ENCODE peak calls at places on chromosomes 13 and 19, in four cellular contexts. One of them, this sample, is unnamed.

GRCh38 chr13:23621316-23621645 is 51.1 kb downstream of the TNFRSF19 start:
- DNase-seq in GM23338: no peak
- DNase-seq in kidney: no peak
- DNase-seq in tibial artery: no peak
- DNase-seq in this sample: no peak

GRCh38 chr19:6350688-6351087 is 10.6 kb upstream of the CLPP start:
- DNase-seq in tibial artery: no peak
- DNase-seq in GM23338: no peak
- DNase-seq in kidney: no peak
- DNase-seq in this sample: no peak

GRCh38 chr13:72643339-72643989 is 84.0 kb downstream of the MZT1 start:
- DNase-seq in GM23338: peak; percentile 66
- DNase-seq in kidney: no peak
- DNase-seq in tibial artery: no peak
- DNase-seq in this sample: peak; percentile 66

GRCh38 chr19:3066482-3067049 is 4.3 kb upstream of the TLE5 start:
- DNase-seq in kidney: no peak
- DNase-seq in tibial artery: no peak
- DNase-seq in GM23338: no peak
- DNase-seq in this sample: no peak

GRCh38 chr19:52959613-52960295 is 2.9 kb downstream of the ZNF816 start:
- DNase-seq in GM23338: no peak
- DNase-seq in tibial artery: peak; percentile 58
- DNase-seq in kidney: no peak
- DNase-seq in this sample: no peak

GRCh38 chr19:55066107-55066709 is 3.3 kb upstream of the RDH13 start:
- DNase-seq in kidney: no peak
- DNase-seq in tibial artery: no peak
- DNase-seq in GM23338: peak; percentile 60
- DNase-seq in this sample: no peak

GRCh38 chr19:11423164-11423803 is 4.2 kb upstream of the RGL3 start:
- DNase-seq in GM23338: no peak
- DNase-seq in kidney: peak; percentile 75
- DNase-seq in tibial artery: no peak
- DNase-seq in this sample: no peak

GRCh38 chr19:2547721-2548120 is 71.8 kb downstream of the GADD45B start:
- DNase-seq in GM23338: no peak
- DNase-seq in tibial artery: no peak
- DNase-seq in kidney: peak; percentile 75
- DNase-seq in this sample: no peak

GRCh38 chr13:114019367-114019766 is 45.5 kb upstream of the C13orf46 start:
- DNase-seq in tibial artery: no peak
- DNase-seq in kidney: no peak
- DNase-seq in GM23338: peak; percentile 47
- DNase-seq in this sample: no peak

GRCh38 chr13:59510377-59510776 is 653.4 kb downstream of the DIAPH3 start:
- DNase-seq in tibial artery: no peak
- DNase-seq in kidney: no peak
- DNase-seq in GM23338: no peak
- DNase-seq in this sample: no peak

GRCh38 chr19:33796164-33797100 is at the start of gene KCTD15:
- DNase-seq in tibial artery: no peak
- DNase-seq in GM23338: peak; percentile 64
- DNase-seq in kidney: peak; percentile 86
- DNase-seq in this sample: peak; percentile 75

GRCh38 chr13:29577135-29578051 is 18.1 kb downstream of the SLC7A1 start:
- DNase-seq in GM23338: no peak
- DNase-seq in tibial artery: no peak
- DNase-seq in kidney: no peak
- DNase-seq in this sample: no peak

GRCh38 chr19:58181902-58182576 is 822 bp upstream of the ZNF274 start:
- DNase-seq in tibial artery: no peak
- DNase-seq in kidney: no peak
- DNase-seq in GM23338: peak; percentile 82
- DNase-seq in this sample: peak; percentile 55

GRCh38 chr13:77360032-77360431 is 33.1 kb upstream of the MYCBP2 start:
- DNase-seq in kidney: no peak
- DNase-seq in tibial artery: no peak
- DNase-seq in GM23338: no peak
- DNase-seq in this sample: no peak

GRCh38 chr19:28466107-28467045 is 746.6 kb downstream of the UQCRFS1 start:
- DNase-seq in kidney: no peak
- DNase-seq in tibial artery: no peak
- DNase-seq in GM23338: peak; percentile 78
- DNase-seq in this sample: peak; percentile 67

GRCh38 chr13:27535546-27535945 is 84.8 kb downstream of the LNX2 start:
- DNase-seq in GM23338: no peak
- DNase-seq in tibial artery: no peak
- DNase-seq in kidney: no peak
- DNase-seq in this sample: no peak

GRCh38 chr19:54164369-54165068 is 5.0 kb upstream of the LENG1 start:
- DNase-seq in GM23338: peak; percentile 97
- DNase-seq in kidney: peak; percentile 93
- DNase-seq in tibial artery: no peak
- DNase-seq in this sample: peak; percentile 59

GRCh38 chr19:17504030-17504429 is 7.4 kb upstream of the PGLS start:
- DNase-seq in tibial artery: no peak
- DNase-seq in GM23338: no peak
- DNase-seq in kidney: no peak
- DNase-seq in this sample: no peak

GRCh38 chr13:59413121-59413520 is 750.6 kb downstream of the DIAPH3 start:
- DNase-seq in GM23338: no peak
- DNase-seq in tibial artery: no peak
- DNase-seq in kidney: no peak
- DNase-seq in this sample: peak; percentile 32

GRCh38 chr19:38710928-38711725 is 33.1 kb downstream of the CAPN12 start:
- DNase-seq in tibial artery: no peak
- DNase-seq in kidney: no peak
- DNase-seq in GM23338: no peak
- DNase-seq in this sample: no peak

GRCh38 chr13:36875955-36876354 is 44.1 kb downstream of the SMAD9 start:
- DNase-seq in GM23338: no peak
- DNase-seq in kidney: no peak
- DNase-seq in tibial artery: no peak
- DNase-seq in this sample: no peak

GRCh38 chr19:32165750-32166149 is 179.7 kb upstream of the ZNF507 start:
- DNase-seq in GM23338: no peak
- DNase-seq in kidney: no peak
- DNase-seq in tibial artery: no peak
- DNase-seq in this sample: no peak

GRCh38 chr13:87356314-87356713 is 314.9 kb upstream of the SLITRK5 start:
- DNase-seq in tibial artery: no peak
- DNase-seq in kidney: no peak
- DNase-seq in GM23338: no peak
- DNase-seq in this sample: no peak

GRCh38 chr19:13056052-13056660 is 46.5 kb downstream of the LYL1 start:
- DNase-seq in GM23338: peak; percentile 73
- DNase-seq in tibial artery: peak; percentile 90
- DNase-seq in kidney: no peak
- DNase-seq in this sample: no peak

GRCh38 chr19:31154021-31154420 is 195.2 kb downstream of the TSHZ3 start:
- DNase-seq in tibial artery: no peak
- DNase-seq in kidney: no peak
- DNase-seq in GM23338: no peak
- DNase-seq in this sample: peak; percentile 10

GRCh38 chr13:94967183-94968039 is 255.1 kb upstream of the SOX21 start:
- DNase-seq in kidney: peak; percentile 67
- DNase-seq in tibial artery: no peak
- DNase-seq in GM23338: peak; percentile 74
- DNase-seq in this sample: peak; percentile 9

GRCh38 chr19:51019544-51019925 is at the start of gene KLK10:
- DNase-seq in tibial artery: no peak
- DNase-seq in GM23338: no peak
- DNase-seq in kidney: peak; percentile 70
- DNase-seq in this sample: no peak

GRCh38 chr13:29805994-29806748 is 44.2 kb downstream of the UBL3 start:
- DNase-seq in tibial artery: no peak
- DNase-seq in kidney: no peak
- DNase-seq in GM23338: no peak
- DNase-seq in this sample: no peak

GRCh38 chr13:113845055-113845454 is 18.8 kb downstream of the GAS6 start:
- DNase-seq in tibial artery: peak; percentile 62
- DNase-seq in GM23338: no peak
- DNase-seq in kidney: peak; percentile 50
- DNase-seq in this sample: no peak

GRCh38 chr19:3175761-3176714 is 2.5 kb upstream of the S1PR4 start:
- DNase-seq in kidney: peak; percentile 83
- DNase-seq in GM23338: no peak
- DNase-seq in tibial artery: no peak
- DNase-seq in this sample: no peak

GRCh38 chr19:10514211-10515145 is 2.8 kb downstream of the S1PR5 start:
- DNase-seq in tibial artery: no peak
- DNase-seq in GM23338: peak; percentile 85
- DNase-seq in kidney: no peak
- DNase-seq in this sample: peak; percentile 23

GRCh38 chr13:52806029-52806428 is 42.4 kb downstream of the PCDH8 start:
- DNase-seq in tibial artery: no peak
- DNase-seq in kidney: no peak
- DNase-seq in GM23338: no peak
- DNase-seq in this sample: no peak

GRCh38 chr19:6242677-6243076 is 37.1 kb downstream of the MLLT1 start:
- DNase-seq in GM23338: no peak
- DNase-seq in tibial artery: no peak
- DNase-seq in kidney: peak; percentile 61
- DNase-seq in this sample: no peak

GRCh38 chr19:31553112-31553843 is 204.0 kb upstream of the TSHZ3 start:
- DNase-seq in GM23338: no peak
- DNase-seq in tibial artery: no peak
- DNase-seq in kidney: no peak
- DNase-seq in this sample: no peak

GRCh38 chr19:3138268-3138667 is 2.4 kb downstream of the GNA15 start:
- DNase-seq in tibial artery: no peak
- DNase-seq in kidney: no peak
- DNase-seq in GM23338: no peak
- DNase-seq in this sample: no peak

GRCh38 chr19:10538204-10538603 is 5.5 kb upstream of the ATG4D start:
- DNase-seq in kidney: no peak
- DNase-seq in tibial artery: no peak
- DNase-seq in GM23338: no peak
- DNase-seq in this sample: no peak

DNA sequence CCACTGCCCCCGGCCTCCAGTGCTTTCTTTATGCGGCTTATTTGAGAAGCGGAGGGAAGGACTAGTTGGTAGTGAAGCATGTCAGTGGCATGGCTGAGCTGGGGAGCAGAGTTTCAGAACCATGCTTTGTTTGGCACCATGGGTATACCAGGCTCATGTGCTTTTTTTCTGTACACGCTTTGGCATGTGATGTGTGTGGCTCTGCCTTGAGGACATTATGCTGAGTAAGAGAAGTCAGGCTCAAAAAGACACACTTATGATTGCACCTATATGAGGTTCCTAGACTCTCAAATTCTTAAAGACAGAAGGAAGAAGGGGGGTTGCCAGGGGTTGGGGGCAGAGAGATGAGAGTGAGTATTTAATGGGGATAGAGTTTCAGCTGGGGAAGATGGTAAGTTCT is 21.3 kb downstream of the GATAD2A start:
- DNase-seq in kidney: no peak
- DNase-seq in tibial artery: no peak
- DNase-seq in GM23338: no peak
- DNase-seq in this sample: no peak
- H3K27ac ChIP-seq in kidney: no peak overlapping the region
- H3K27ac ChIP-seq in tibial artery: no peak overlapping the region
- H3K27ac ChIP-seq in GM23338: peak overlapping the region; percentile 77
- H3K27ac ChIP-seq in this sample: no peak overlapping the region

GRCh38 chr13:48571121-48571901 is 38.4 kb upstream of the RCBTB2 start:
- DNase-seq in tibial artery: no peak
- DNase-seq in GM23338: no peak
- DNase-seq in kidney: no peak
- DNase-seq in this sample: peak; percentile 36

GRCh38 chr13:48570225-48570828 is 37.4 kb upstream of the RCBTB2 start:
- DNase-seq in kidney: no peak
- DNase-seq in tibial artery: no peak
- DNase-seq in GM23338: no peak
- DNase-seq in this sample: no peak

GRCh38 chr13:48564046-48564445 is 31.2 kb upstream of the RCBTB2 start:
- DNase-seq in kidney: no peak
- DNase-seq in GM23338: no peak
- DNase-seq in tibial artery: no peak
- DNase-seq in this sample: no peak

GRCh38 chr13:48563611-48564010 is 30.7 kb upstream of the RCBTB2 start:
- DNase-seq in kidney: no peak
- DNase-seq in GM23338: no peak
- DNase-seq in tibial artery: no peak
- DNase-seq in this sample: no peak

GRCh38 chr13:48567521-48568331 is 34.8 kb upstream of the RCBTB2 start:
- DNase-seq in GM23338: no peak
- DNase-seq in tibial artery: no peak
- DNase-seq in kidney: no peak
- DNase-seq in this sample: no peak
- H3K4me3 ChIP-seq in GM23338: no peak overlapping the region
- H3K4me3 ChIP-seq in tibial artery: no peak overlapping the region
- H3K4me3 ChIP-seq in kidney: no peak overlapping the region
- H3K4me3 ChIP-seq in this sample: no peak overlapping the region

DNA sequence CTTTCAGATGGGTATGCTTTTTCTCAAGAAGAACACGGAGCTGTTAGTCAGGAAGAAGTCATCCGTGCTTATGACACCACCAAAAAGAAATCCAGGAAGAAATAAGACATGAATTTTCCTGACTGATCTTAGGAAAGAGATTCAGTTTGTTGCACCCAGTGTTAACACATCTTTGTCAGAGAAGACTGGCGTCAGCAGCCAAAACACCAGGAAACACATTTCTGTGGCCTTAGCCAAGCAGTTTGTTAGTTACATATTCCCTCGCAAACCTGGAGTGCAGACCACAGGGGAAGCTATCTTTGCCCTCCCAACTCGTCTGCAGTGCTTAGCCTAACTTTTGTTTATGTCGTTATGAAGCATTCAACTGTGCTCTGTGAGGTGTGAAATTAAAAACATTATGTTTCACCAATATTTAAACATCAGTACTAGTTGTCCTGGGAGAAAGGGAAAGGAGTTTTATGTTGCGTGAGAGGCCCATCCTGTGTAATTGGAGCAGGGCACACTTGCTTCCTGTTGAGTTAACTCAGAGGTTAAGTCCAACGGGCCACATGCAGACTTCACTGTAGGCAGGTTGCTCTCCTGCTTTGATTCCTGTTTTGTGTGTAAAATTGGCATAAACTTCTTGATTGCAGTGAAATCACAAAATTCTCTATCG is 31.8 kb downstream of the SHISA2 start:
- DNase-seq in kidney: no peak
- DNase-seq in GM23338: no peak
- DNase-seq in tibial artery: no peak
- DNase-seq in this sample: no peak
- H3K27ac ChIP-seq in kidney: peak overlapping the region; percentile 25
- H3K27ac ChIP-seq in GM23338: peak overlapping the region; percentile 57
- H3K27ac ChIP-seq in tibial artery: no peak overlapping the region
- H3K27ac ChIP-seq in this sample: no peak overlapping the region

DNA sequence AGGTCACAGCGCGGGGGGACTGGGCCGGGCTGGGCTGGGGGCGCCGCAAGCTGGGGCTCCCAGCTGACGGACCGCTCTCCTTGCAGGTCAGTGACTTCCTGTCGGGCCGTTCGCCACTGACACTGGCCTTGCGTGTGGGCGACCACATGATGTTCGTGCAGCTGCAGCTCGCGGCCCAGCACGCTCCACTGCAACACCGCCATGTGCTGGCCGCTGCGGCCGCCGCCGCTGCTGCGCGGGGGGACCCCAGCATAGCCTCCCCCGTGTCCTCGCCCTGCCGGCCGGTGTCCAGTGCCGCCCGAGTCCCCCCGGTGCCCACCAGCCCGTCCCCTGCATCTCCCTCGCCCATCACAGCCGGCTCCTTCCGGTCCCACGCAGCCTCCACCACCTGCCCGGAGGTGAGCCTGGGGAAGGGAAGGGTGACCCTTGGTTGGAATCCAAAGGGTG is 5.7 kb downstream of the MIDN start:
- DNase-seq in GM23338: no peak
- DNase-seq in kidney: peak; percentile 90
- DNase-seq in tibial artery: no peak
- DNase-seq in this sample: no peak
- H3K4me3 ChIP-seq in GM23338: no peak overlapping the region
- H3K4me3 ChIP-seq in kidney: no peak overlapping the region
- H3K4me3 ChIP-seq in tibial artery: peak overlapping the region; percentile 94
- H3K4me3 ChIP-seq in this sample: no peak overlapping the region